ENCODE peak calls at places on chromosomes 12 and 14, in five cellular contexts. A is transverse colon, O is AG09309, D is uterus, G is fibroblast of mammary gland. N is an unnamed sample.
A peak's percentile ranks its signal among the peaks of the same experiment; 100 is the strongest.

GRCh38 chr14:101508196-101508947 is 52.9 kb upstream of the DIO3 start:
- DNase-seq in A (peak; percentile 0), O (no peak), D (peak; percentile 11), G (no peak), N (no peak)

GRCh38 chr12:42266579-42267230 is 28.7 kb upstream of the YAF2 start:
- DNase-seq in A (no peak), O (no peak), D (no peak), G (no peak), N (no peak)

GRCh38 chr14:77158175-77158908 is 16.8 kb upstream of the ZDHHC22 start:
- DNase-seq in A (no peak), O (peak; percentile 24), D (no peak), G (peak; percentile 58), N (peak; percentile 44)

GRCh38 chr14:105455086-105455640 is 19.5 kb upstream of the CRIP2 start:
- DNase-seq in A (no peak), O (no peak), D (no peak), G (no peak), N (no peak)

GRCh38 chr12:121536058-121536928 is 44.5 kb downstream of the KDM2B start:
- DNase-seq in A (peak; percentile 85), O (peak; percentile 46), D (peak; percentile 83), G (peak; percentile 76), N (peak; percentile 67)

GRCh38 chr14:34699873-34700621 is 14.3 kb downstream of the CFL2 start:
- DNase-seq in A (no peak), O (peak; percentile 78), D (no peak), G (peak; percentile 97), N (peak; percentile 97)

GRCh38 chr12:110176745-110177144 is 52.6 kb downstream of the IFT81 start:
- DNase-seq in A (no peak), O (peak; percentile 10), D (no peak), G (peak; percentile 61), N (no peak)

GRCh38 chr12:102522768-102523167 is 42.4 kb upstream of the IGF1 start:
- DNase-seq in A (no peak), O (no peak), D (no peak), G (no peak), N (no peak)

GRCh38 chr12:80412343-80412953 is 31.6 kb upstream of the PTPRQ start:
- DNase-seq in A (no peak), O (peak; percentile 23), D (no peak), G (peak; percentile 76), N (peak; percentile 58)

GRCh38 chr14:28767239-28767850 is 758 bp downstream of the FOXG1 start:
- DNase-seq in A (no peak), O (no peak), D (no peak), G (no peak), N (no peak)

GRCh38 chr12:50275545-50275944 is 7.8 kb downstream of the LIMA1 start:
- DNase-seq in A (peak; percentile 86), O (no peak), D (no peak), G (no peak), N (peak; percentile 39)

GRCh38 chr14:58789106-58789505 is 151.3 kb downstream of the DACT1 start:
- DNase-seq in A (no peak), O (no peak), D (no peak), G (no peak), N (no peak)
- H3K4me3 ChIP-seq in A (no peak overlapping the region), O (no peak overlapping the region), D (no peak overlapping the region), G (no peak overlapping the region), N (no peak overlapping the region)

GRCh38 chr12:94110258-94110657 is 38.1 kb upstream of the PLXNC1 start:
- DNase-seq in A (no peak), O (no peak), D (no peak), G (no peak), N (no peak)
- TF ChIP-seq CTCF in A (no peak), O (no peak), D (no peak), G (no peak), N (no peak)

GRCh38 chr12:28650906-28651305 is 460.6 kb downstream of the CCDC91 start:
- DNase-seq in A (no peak), O (no peak), D (no peak), G (no peak), N (no peak)

DNA sequence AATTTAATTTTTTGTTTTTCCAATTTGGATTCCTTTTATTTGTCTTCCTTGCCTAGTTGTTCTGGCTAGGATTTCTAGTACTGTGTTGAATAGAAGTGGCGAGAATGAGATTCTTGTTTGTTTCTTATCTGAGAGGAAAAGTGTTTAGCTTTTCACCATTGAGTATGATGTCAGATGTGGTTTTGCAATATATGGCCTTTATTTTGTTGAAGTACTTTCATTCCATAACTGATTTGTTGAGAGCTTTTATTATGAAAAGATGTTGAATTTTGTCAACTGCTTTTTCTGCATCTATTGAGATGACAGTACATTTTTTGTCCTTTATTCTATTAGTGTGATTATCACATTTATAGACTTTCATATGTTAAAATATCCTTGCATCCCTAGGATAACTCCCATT is 462.0 kb downstream of the CCDC91 start:
- DNase-seq in A (no peak), O (no peak), D (no peak), G (no peak), N (no peak)
- H3K4me3 ChIP-seq in A (no peak overlapping the region), O (no peak overlapping the region), D (no peak overlapping the region), G (no peak overlapping the region), N (no peak overlapping the region)

DNA sequence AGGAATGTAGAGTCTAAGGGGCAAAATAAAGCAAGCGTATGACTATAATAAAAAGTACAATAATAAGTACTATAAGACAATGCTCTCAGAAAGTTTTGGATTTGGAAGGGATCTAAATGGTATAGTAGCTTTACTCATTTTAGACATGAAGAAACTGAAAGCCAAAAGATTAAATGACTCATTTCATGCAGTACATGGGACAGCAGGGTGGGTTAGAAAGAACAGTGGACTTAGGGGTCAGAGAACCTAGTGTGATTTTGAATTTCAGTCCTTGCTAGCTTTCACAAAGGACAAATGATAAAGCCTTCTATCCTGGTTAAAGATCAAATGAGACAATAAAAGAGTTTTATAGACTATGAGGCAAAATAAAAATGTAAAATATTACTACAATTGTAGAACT is 6.8 kb upstream of the LEMD3 start:
- DNase-seq in A (no peak), O (no peak), D (no peak), G (no peak), N (no peak)
- TF ChIP-seq CTCF in A (no peak), O (no peak), D (no peak), G (no peak), N (no peak)

GRCh38 chr14:50021261-50021660 is 95.1 kb downstream of the VCPKMT start:
- DNase-seq in A (no peak), O (no peak), D (no peak), G (no peak), N (no peak)
- H3K4me3 ChIP-seq in A (no peak overlapping the region), O (no peak overlapping the region), D (no peak overlapping the region), G (no peak overlapping the region), N (no peak overlapping the region)

GRCh38 chr14:89179891-89180404 is 237.1 kb downstream of the FOXN3 start:
- DNase-seq in A (no peak), O (no peak), D (no peak), G (no peak), N (no peak)

GRCh38 chr14:89182326-89182725 is 234.7 kb downstream of the FOXN3 start:
- DNase-seq in A (no peak), O (no peak), D (no peak), G (no peak), N (no peak)

GRCh38 chr14:89178802-89179201 is 238.2 kb downstream of the FOXN3 start:
- DNase-seq in A (no peak), O (no peak), D (no peak), G (no peak), N (no peak)

GRCh38 chr14:89178376-89178775 is 238.7 kb downstream of the FOXN3 start:
- DNase-seq in A (no peak), O (no peak), D (no peak), G (no peak), N (no peak)

DNA sequence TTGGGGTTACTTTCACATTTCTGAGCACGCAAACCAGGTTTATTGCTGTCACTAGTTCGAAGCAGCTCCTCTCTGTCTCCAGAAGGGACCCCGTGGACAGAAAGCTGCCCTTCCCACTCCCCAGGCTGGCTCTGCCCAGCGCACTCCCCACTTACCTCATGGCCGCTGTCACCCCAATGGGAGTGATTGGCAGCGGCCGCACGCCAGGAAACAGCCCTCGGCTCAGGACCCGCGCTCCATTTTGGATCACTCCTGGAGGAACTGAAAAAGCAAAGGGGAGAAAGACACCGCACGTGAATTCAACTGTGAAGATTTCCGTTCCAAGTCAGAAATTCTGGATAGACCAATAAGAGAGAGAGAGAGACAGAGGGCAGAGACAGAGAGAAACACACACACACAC is 236.5 kb downstream of the FOXN3 start:
- DNase-seq in A (no peak), O (no peak), D (no peak), G (no peak), N (no peak)
- TF ChIP-seq CTCF in A (no peak), O (no peak), D (no peak), G (no peak), N (no peak)

DNA sequence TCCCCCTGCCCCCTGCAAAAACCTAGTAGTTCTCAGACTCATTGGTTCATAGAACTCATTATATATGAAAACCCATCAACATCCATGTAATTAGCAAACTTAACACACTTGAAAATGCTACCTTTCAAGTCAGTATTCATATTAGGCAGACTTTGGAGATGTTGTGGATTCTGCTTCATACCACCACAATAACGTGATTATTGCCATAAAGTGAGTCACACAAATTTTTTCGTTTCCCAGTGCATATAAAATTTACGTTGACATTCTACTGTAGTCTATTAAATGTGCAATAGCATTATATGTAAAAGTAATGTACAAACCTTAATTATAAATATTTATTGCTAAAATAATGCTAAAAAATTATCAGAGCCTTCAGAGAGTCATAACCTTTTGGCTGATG is 654.0 kb downstream of the DIO2 start:
- DNase-seq in A (no peak), O (no peak), D (no peak), G (no peak), N (no peak)
- H3K4me3 ChIP-seq in A (no peak overlapping the region), O (no peak overlapping the region), D (no peak overlapping the region), G (no peak overlapping the region), N (no peak overlapping the region)

N was measured in bronchial epithelial cell.